ENCODE peak calls at places on chromosomes 12 and 14, in eight cellular contexts. T is PC-9, P is upper lobe of right lung, J is astrocyte, G is cardiac muscle cell, H is kidney epithelial cell, C is transverse colon, M is fibroblast of lung. F is an unnamed sample. For H3K27me3, the result is how much of the 10 kb centered on the place peaks cover.

GRCh38 chr14:93663317-93663716 is 125.0 kb downstream of the PRIMA1 start:
- DNase-seq in T (no peak), P (no peak), J (no peak), G (no peak), H (no peak), C (no peak), M (no peak), F (no peak)

GRCh38 chr12:1974812-1975211 is 29.4 kb downstream of the DCP1B start:
- DNase-seq in T (no peak), P (no peak), J (no peak), G (no peak), H (no peak), C (no peak), M (no peak), F (no peak)

GRCh38 chr12:71576546-71576945 is 87.1 kb downstream of the ZFC3H1 start:
- DNase-seq in T (no peak), P (no peak), J (no peak), G (no peak), H (no peak), C (no peak), M (no peak), F (no peak)

GRCh38 chr12:75478395-75478794 is 2.2 kb upstream of the GLIPR1 start:
- DNase-seq in T (no peak), P (no peak), J (peak), G (no peak), H (no peak), C (no peak), M (peak), F (no peak)

GRCh38 chr14:98959958-98960616 is 311.9 kb downstream of the BCL11B start:
- DNase-seq in T (no peak), P (no peak), J (no peak), G (peak), H (no peak), C (no peak), M (no peak), F (no peak)

GRCh38 chr14:37594238-37594915 is 672 bp downstream of the FOXA1 start:
- DNase-seq in T (peak), P (peak), J (peak), G (peak), H (peak), C (peak), M (peak), F (peak)

GRCh38 chr12:13530966-13531365 is 334.4 kb downstream of the EMP1 start:
- DNase-seq in T (no peak), P (peak), J (no peak), G (no peak), H (no peak), C (peak), M (no peak), F (no peak)

GRCh38 chr12:120474092-120474960 is 4.8 kb upstream of the SRSF9 start:
- DNase-seq in T (peak), P (no peak), J (peak), G (no peak), H (peak), C (no peak), M (peak), F (peak)

GRCh38 chr12:23834076-23834475 is 115.4 kb downstream of the SOX5 start:
- DNase-seq in T (no peak), P (no peak), J (peak), G (no peak), H (no peak), C (no peak), M (peak), F (no peak)

GRCh38 chr12:83074495-83074894 is 387.8 kb downstream of the TMTC2 start:
- DNase-seq in T (no peak), P (no peak), J (no peak), G (no peak), H (no peak), C (no peak), M (no peak), F (no peak)

GRCh38 chr14:75655235-75655634 is 5.4 kb downstream of the ERG28 start:
- DNase-seq in T (no peak), P (no peak), J (no peak), G (no peak), H (no peak), C (no peak), M (no peak), F (no peak)

GRCh38 chr12:70028918-70029317 is 203.9 kb downstream of the MYRFL start:
- DNase-seq in T (no peak), P (no peak), J (no peak), G (peak), H (no peak), C (no peak), M (no peak), F (no peak)

GRCh38 chr14:91264151-91265150 is 19.9 kb upstream of the GPR68 start:
- DNase-seq in T (no peak), P (peak), J (no peak), G (peak), H (no peak), C (peak), M (no peak), F (peak)

GRCh38 chr12:110689002-110689600 is at the start of gene HVCN1:
- DNase-seq in T (no peak), P (peak), J (no peak), G (peak), H (no peak), C (peak), M (peak), F (peak)

GRCh38 chr12:51368640-51369517 is 22.3 kb downstream of the GALNT6 start:
- DNase-seq in T (no peak), P (peak), J (peak), G (no peak), H (peak), C (peak), M (peak), F (no peak)

GRCh38 chr12:44525806-44526654 is 350.1 kb downstream of the NELL2 start:
- DNase-seq in T (no peak), P (no peak), J (no peak), G (peak), H (no peak), C (no peak), M (no peak), F (no peak)

GRCh38 chr14:55458800-55459577 is 18.6 kb upstream of the TBPL2 start:
- DNase-seq in T (peak), P (no peak), J (peak), G (no peak), H (no peak), C (no peak), M (peak), F (peak)

GRCh38 chr12:89345830-89346740 is 6.2 kb downstream of the DUSP6 start:
- DNase-seq in T (peak), P (peak), J (peak), G (peak), H (no peak), C (peak), M (peak), F (peak)

GRCh38 chr14:72559227-72559626 is 334.7 kb downstream of the DPF3 start:
- DNase-seq in T (no peak), P (no peak), J (peak), G (no peak), H (no peak), C (no peak), M (peak), F (no peak)

GRCh38 chr12:54259194-54260011 is 20.5 kb downstream of the CBX5 start:
- DNase-seq in T (no peak), P (peak), J (peak), G (peak), H (peak), C (peak), M (peak), F (peak)

GRCh38 chr12:30989754-30990153 is 63.2 kb downstream of the TSPAN11 start:
- DNase-seq in T (peak), P (no peak), J (no peak), G (peak), H (no peak), C (peak), M (peak), F (no peak)

GRCh38 chr12:119894916-119895315 is 17.8 kb upstream of the CIT start:
- DNase-seq in T (no peak), P (no peak), J (no peak), G (no peak), H (no peak), C (no peak), M (no peak), F (no peak)

GRCh38 chr14:81582420-81582819 is 48.8 kb upstream of the SEL1L start:
- DNase-seq in T (no peak), P (no peak), J (no peak), G (no peak), H (no peak), C (no peak), M (no peak), F (no peak)

GRCh38 chr12:51383281-51383905 is 7.8 kb downstream of the GALNT6 start:
- DNase-seq in T (peak), P (no peak), J (no peak), G (no peak), H (no peak), C (no peak), M (no peak), F (no peak)

GRCh38 chr12:131862084-131862441 is 32.4 kb upstream of the ULK1 start:
- DNase-seq in T (no peak), P (no peak), J (no peak), G (no peak), H (no peak), C (no peak), M (no peak), F (no peak)

GRCh38 chr12:131862994-131863710 is 31.3 kb upstream of the ULK1 start:
- DNase-seq in T (no peak), P (no peak), J (peak), G (no peak), H (no peak), C (no peak), M (peak), F (no peak)

GRCh38 chr12:131863711-131864396 is 30.6 kb upstream of the ULK1 start:
- DNase-seq in T (no peak), P (no peak), J (no peak), G (no peak), H (no peak), C (no peak), M (no peak), F (no peak)

GRCh38 chr12:131861261-131862083 is 33.0 kb upstream of the ULK1 start:
- DNase-seq in T (no peak), P (no peak), J (no peak), G (no peak), H (no peak), C (no peak), M (no peak), F (no peak)

DNA sequence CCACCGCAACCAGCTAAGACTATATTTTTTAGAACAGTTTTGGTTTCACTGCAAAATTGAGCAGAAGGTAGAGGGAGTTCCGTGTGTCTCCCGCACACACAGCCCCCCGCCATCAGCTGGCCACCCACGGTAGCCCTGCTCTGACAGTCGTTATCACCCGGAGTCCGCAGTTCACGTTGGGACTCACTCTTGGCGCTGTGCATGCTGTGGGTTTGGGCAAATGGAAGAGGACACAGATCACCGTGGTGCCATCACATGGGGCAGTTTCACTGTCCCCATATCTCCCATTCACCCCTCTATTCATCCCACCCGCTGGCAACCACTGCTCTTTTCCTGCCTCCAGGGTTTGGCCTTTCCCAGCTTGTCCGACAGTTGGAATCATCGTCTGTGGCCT is 31.8 kb upstream of the ULK1 start:
- DNase-seq in T (no peak), P (no peak), J (no peak), G (no peak), H (no peak), C (no peak), M (no peak), F (no peak)
- H3K27me3 ChIP-seq in T (under half), P (under half), J (under half), G (under half), H (under half), C (under half), M (under half), F (under half)

GRCh38 chr12:205026-205425 is 8.9 kb downstream of the SLC6A12 start:
- DNase-seq in T (no peak), P (no peak), J (no peak), G (no peak), H (no peak), C (no peak), M (no peak), F (no peak)
- H3K27me3 ChIP-seq in T (half or more), P (under half), J (under half), G (half or more), H (under half), C (under half), M (under half), F (under half)

GRCh38 chr12:5945071-5946008 is at the start of gene ANO2:
- DNase-seq in T (no peak), P (peak), J (no peak), G (peak), H (no peak), C (no peak), M (peak), F (no peak)
- H3K27me3 ChIP-seq in T (half or more), P (half or more), J (under half), G (under half), H (under half), C (under half), M (under half), F (under half)

GRCh38 chr14:79279645-79280399 is 931.5 kb downstream of the DIO2 start:
- DNase-seq in T (no peak), P (peak), J (no peak), G (peak), H (no peak), C (peak), M (peak), F (no peak)
- H3K27me3 ChIP-seq in T (under half), P (under half), J (under half), G (under half), H (under half), C (half or more), M (under half), F (under half)